ENCODE peak calls at places on chromosomes 7 and 10, in eight cellular contexts. V is AG04450; T is CD8-positive, alpha-beta T cell; N is dorsolateral prefrontal cortex; O is cardiac fibroblast; Q is HFF-Myc; I is left lung; Y is mucosa of descending colon. D is an unnamed sample.
A peak's percentile ranks its signal among the peaks of the same experiment; 100 is the strongest.

GRCh38 chr7:98200364-98200763 is 10.9 kb upstream of the BHLHA15 start:
- DNase-seq in V (no peak), T (no peak), N (no peak), O (no peak), Q (no peak), I (no peak), Y (no peak), D (no peak)

GRCh38 chr10:133530506-133530905 is 3.3 kb downstream of the CYP2E1 start:
- DNase-seq in V (no peak), T (no peak), N (no peak), O (no peak), Q (no peak), I (no peak), Y (no peak), D (no peak)

GRCh38 chr7:92833766-92834605 is 2.4 kb downstream of the CDK6 start:
- DNase-seq in V (no peak), T (peak; percentile 79), N (peak; percentile 40), O (peak; percentile 85), Q (peak; percentile 31), I (peak; percentile 87), Y (peak; percentile 92), D (no peak)

GRCh38 chr7:6558837-6559236 is 7.6 kb upstream of the GRID2IP start:
- DNase-seq in V (no peak), T (no peak), N (no peak), O (peak; percentile 52), Q (no peak), I (no peak), Y (peak; percentile 51), D (no peak)

GRCh38 chr10:34205452-34205851 is 609.6 kb downstream of the PARD3 start:
- DNase-seq in V (no peak), T (no peak), N (no peak), O (no peak), Q (no peak), I (no peak), Y (no peak), D (no peak)

GRCh38 chr10:88386878-88387773 is 196.0 kb downstream of the RNLS start:
- DNase-seq in V (peak; percentile 44), T (no peak), N (peak; percentile 75), O (peak; percentile 83), Q (no peak), I (peak; percentile 33), Y (peak; percentile 61), D (peak; percentile 42)

GRCh38 chr10:88065384-88066049 is 202.1 kb downstream of the PTEN start:
- DNase-seq in V (no peak), T (no peak), N (no peak), O (no peak), Q (no peak), I (no peak), Y (no peak), D (no peak)

GRCh38 chr7:90595341-90595800 is 750 bp upstream of the CDK14 start:
- DNase-seq in V (no peak), T (no peak), N (no peak), O (peak; percentile 25), Q (no peak), I (no peak), Y (no peak), D (no peak)

GRCh38 chr10:96716396-96716795 is 3.9 kb downstream of the PIK3AP1 start:
- DNase-seq in V (no peak), T (no peak), N (no peak), O (no peak), Q (no peak), I (no peak), Y (no peak), D (no peak)

DNA sequence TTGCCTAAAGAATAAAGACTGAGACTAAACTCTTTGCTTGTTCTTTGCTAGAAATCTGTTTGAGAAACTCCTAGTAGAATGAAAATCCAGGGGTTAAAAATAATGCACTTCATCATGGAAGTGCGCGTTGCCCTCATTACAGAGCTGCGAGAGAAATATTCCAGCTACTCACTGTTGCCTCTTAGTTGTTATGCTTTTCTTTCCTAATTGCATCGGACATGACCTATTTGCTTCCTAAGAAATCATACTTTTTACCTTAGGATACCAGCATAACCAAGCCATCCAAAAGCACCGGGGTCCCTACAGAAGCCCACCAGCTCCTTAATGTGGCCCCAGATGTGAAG is 643 bp downstream of the THSD7A start:
- DNase-seq in V (no peak), T (no peak), N (no peak), O (peak; percentile 51), Q (no peak), I (no peak), Y (no peak), D (no peak)
- H3K4me3 ChIP-seq in V (peak overlapping the region; percentile 63), T (no peak overlapping the region), N (peak overlapping the region; percentile 71), O (peak overlapping the region; percentile 62), Q (no peak overlapping the region), I (peak overlapping the region; percentile 37), Y (peak overlapping the region; percentile 7), D (peak overlapping the region; percentile 59)

DNA sequence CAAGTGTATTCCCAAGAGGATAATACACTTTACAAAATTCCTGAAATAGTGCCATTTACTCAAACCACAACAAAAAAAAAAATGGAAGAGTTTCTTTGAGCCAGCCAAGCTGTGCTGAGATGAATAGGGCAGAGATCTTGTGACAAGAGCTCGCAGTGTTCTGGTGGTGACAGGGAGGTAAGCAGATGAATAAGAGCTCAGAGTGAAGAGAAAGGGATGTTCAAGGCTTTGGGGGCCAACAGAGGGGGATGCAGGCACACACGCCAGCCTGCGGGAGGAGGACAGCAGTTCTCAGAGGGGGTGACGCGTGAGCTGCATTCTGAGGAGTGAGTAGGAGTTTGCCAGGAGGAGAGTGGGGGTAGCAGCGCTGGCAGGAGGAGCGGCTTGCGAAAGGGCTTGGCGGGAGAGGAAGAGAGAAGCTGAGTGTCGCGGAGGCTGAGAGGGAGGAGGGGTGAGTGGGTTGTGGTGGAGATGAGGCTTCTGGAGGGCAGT is 194.4 kb upstream of the IMMP2L start:
- DNase-seq in V (peak; percentile 18), T (no peak), N (peak; percentile 51), O (peak; percentile 93), Q (no peak), I (peak; percentile 76), Y (peak; percentile 14), D (peak; percentile 41)
- TF ChIP-seq CTCF in V (no peak), T (no peak), N (no peak), O (no peak), Q (no peak), I (no peak), Y (no peak), D (no peak)

GRCh38 chr10:100531761-100532160 is 2.1 kb upstream of the NDUFB8 start:
- DNase-seq in V (no peak), T (no peak), N (no peak), O (no peak), Q (no peak), I (no peak), Y (no peak), D (no peak)
- H3K4me3 ChIP-seq in V (no peak overlapping the region), T (no peak overlapping the region), N (no peak overlapping the region), O (no peak overlapping the region), Q (no peak overlapping the region), I (no peak overlapping the region), Y (no peak overlapping the region), D (no peak overlapping the region)

DNA sequence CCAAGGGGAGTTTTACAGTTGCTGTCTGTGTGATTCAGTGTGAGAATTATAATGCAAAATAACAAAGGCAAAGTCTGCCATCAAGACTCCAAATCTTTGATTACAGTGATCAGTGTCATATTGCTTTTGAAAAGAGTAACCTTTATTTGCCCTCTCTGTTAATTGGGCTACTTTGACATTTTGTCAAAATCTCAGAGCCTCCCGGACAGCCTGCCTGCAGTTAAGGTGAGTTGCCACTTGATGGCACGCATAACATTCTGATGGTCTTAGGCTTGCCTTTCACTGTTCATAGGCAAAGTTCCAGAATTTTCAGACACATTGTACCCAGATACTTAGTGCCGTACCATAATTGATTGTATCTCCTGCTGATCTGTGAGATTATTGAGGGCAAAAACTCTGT is 253.5 kb downstream of the ABCA13 start:
- DNase-seq in V (no peak), T (no peak), N (no peak), O (no peak), Q (no peak), I (no peak), Y (peak; percentile 12), D (no peak)
- TF ChIP-seq CTCF in V (peak; percentile 33), T (no peak), N (no peak), O (peak; percentile 22), Q (peak; percentile 22), I (no peak), Y (no peak), D (peak; percentile 56)

D was measured in astrocyte of the cerebellum.